ENCODE peak calls at places on chromosome 9, in nine cellular contexts. O is AG04450, Q is cardiac fibroblast, R is adrenal gland, P is A549, Y is neural crest cell, W is GM06990, F is fibroblast of pulmonary artery, X is AG09309. H is an unnamed sample.

GRCh38 chr9:31677415-31677814 is 707.0 kb upstream of the ACO1 start:
- DNase-seq in F (no peak), R (no peak), O (no peak), W (no peak), X (no peak), Q (no peak), P (no peak), Y (no peak), H (no peak)

GRCh38 chr9:32550046-32550608 is 2.0 kb upstream of the SMIM27 start:
- DNase-seq in R (no peak), O (no peak), Q (peak), F (peak), Y (no peak), P (peak), X (no peak), W (no peak), H (no peak)

GRCh38 chr9:127877566-127877998 is at the start of gene AK1:
- DNase-seq in R (peak), F (peak), Y (peak), P (no peak), X (no peak), O (no peak), Q (peak), W (no peak), H (no peak)

GRCh38 chr9:114190563-114190905 is 35.2 kb downstream of the COL27A1 start:
- DNase-seq in X (no peak), Y (no peak), F (no peak), W (no peak), Q (no peak), O (no peak), R (no peak), P (no peak), H (no peak)

GRCh38 chr9:116451500-116451899 is 235.6 kb upstream of the TRIM32 start:
- DNase-seq in P (no peak), R (no peak), Q (no peak), W (no peak), X (no peak), O (no peak), Y (no peak), F (no peak), H (no peak)

GRCh38 chr9:114400219-114400618 is 12.4 kb upstream of the AKNA start:
- DNase-seq in P (no peak), Q (no peak), W (no peak), X (no peak), Y (no peak), O (no peak), F (no peak), R (no peak), H (no peak)

GRCh38 chr9:36402536-36402935 is 2.5 kb upstream of the RNF38 start:
- DNase-seq in F (no peak), Q (no peak), Y (no peak), X (no peak), W (no peak), O (no peak), R (no peak), P (no peak), H (no peak)

GRCh38 chr9:98774746-98775145 is 21.6 kb downstream of the ANKS6 start:
- DNase-seq in P (peak), R (no peak), X (no peak), F (no peak), W (no peak), O (no peak), Y (no peak), Q (peak), H (no peak)

GRCh38 chr9:114156658-114157421 is 1.5 kb downstream of the COL27A1 start:
- DNase-seq in Y (peak), F (peak), Q (peak), R (peak), O (peak), X (peak), W (no peak), P (peak), H (peak)

GRCh38 chr9:138022121-138022741 is 144.6 kb downstream of the CACNA1B start:
- DNase-seq in X (no peak), Q (no peak), W (no peak), Y (no peak), F (peak), O (no peak), R (peak), P (peak), H (no peak)

GRCh38 chr9:127178646-127179632 is 56.5 kb upstream of the ANGPTL2 start:
- DNase-seq in P (no peak), Q (no peak), Y (no peak), F (no peak), O (no peak), R (peak), X (no peak), W (no peak), H (peak)

GRCh38 chr9:14395300-14396082 is 81.5 kb upstream of the NFIB start:
- DNase-seq in R (peak), X (no peak), W (no peak), P (no peak), F (no peak), Q (no peak), O (no peak), Y (no peak), H (no peak)

GRCh38 chr9:2299156-2299842 is 284.2 kb downstream of the SMARCA2 start:
- DNase-seq in X (no peak), W (no peak), Q (no peak), O (no peak), F (no peak), Y (no peak), P (no peak), R (no peak), H (no peak)

GRCh38 chr9:128718047-128718446 is 5.9 kb downstream of the ZDHHC12 start:
- DNase-seq in Y (no peak), X (no peak), O (no peak), W (no peak), Q (no peak), P (no peak), R (no peak), F (no peak), H (no peak)

GRCh38 chr9:120985759-120986353 is 59.3 kb upstream of the TRAF1 start:
- DNase-seq in W (no peak), O (peak), F (peak), Q (peak), R (no peak), X (peak), Y (no peak), P (peak), H (no peak)

GRCh38 chr9:70407081-70407503 is 7.4 kb downstream of the KLF9 start:
- DNase-seq in R (no peak), O (peak), F (peak), X (peak), W (no peak), P (peak), Q (peak), Y (no peak), H (no peak)

GRCh38 chr9:110030632-110031031 is 177.3 kb downstream of the C9orf152 start:
- DNase-seq in W (no peak), Y (no peak), Q (peak), R (no peak), P (peak), X (no peak), F (peak), O (no peak), H (no peak)

GRCh38 chr9:120845255-120845654 is 2.5 kb upstream of the PSMD5 start:
- DNase-seq in W (no peak), F (no peak), Y (no peak), O (no peak), R (no peak), P (no peak), Q (no peak), X (no peak), H (no peak)

GRCh38 chr9:136013116-136013515 is 51.9 kb upstream of the UBAC1 start:
- DNase-seq in R (no peak), X (no peak), F (no peak), P (no peak), O (no peak), W (no peak), Q (no peak), Y (no peak), H (no peak)

GRCh38 chr9:69380301-69380700 is 55.3 kb downstream of the ENTREP1 start:
- DNase-seq in X (no peak), Y (no peak), P (no peak), F (no peak), W (no peak), Q (no peak), O (no peak), R (no peak), H (no peak)

GRCh38 chr9:71748280-71748743 is 20.0 kb downstream of the CEMIP2 start:
- DNase-seq in X (peak), R (no peak), Y (no peak), P (no peak), Q (peak), F (peak), W (no peak), O (no peak), H (no peak)

GRCh38 chr9:33737811-33738606 is 57.4 kb upstream of the PRSS3 start:
- DNase-seq in R (peak), P (peak), Y (peak), O (peak), F (peak), W (no peak), Q (peak), X (peak), H (no peak)

GRCh38 chr9:12723409-12724028 is 30.3 kb downstream of the TYRP1 start:
- DNase-seq in W (no peak), Y (no peak), O (no peak), X (no peak), F (peak), Q (peak), P (peak), R (no peak), H (no peak)

GRCh38 chr9:103167530-103167929 is 172.4 kb downstream of the CYLC2 start:
- DNase-seq in X (no peak), O (no peak), Y (no peak), R (no peak), W (no peak), Q (no peak), P (no peak), F (no peak), H (no peak)

GRCh38 chr9:77019010-77019809 is at the start of gene FOXB2:
- DNase-seq in R (no peak), W (no peak), Q (no peak), X (no peak), P (no peak), Y (peak), O (no peak), F (no peak), H (no peak)

GRCh38 chr9:87280421-87280820 is 217.2 kb upstream of the DAPK1 start:
- DNase-seq in Y (no peak), F (peak), Q (peak), R (no peak), X (peak), P (no peak), O (peak), W (no peak), H (no peak)

GRCh38 chr9:137407590-137408300 is 15.2 kb downstream of the EXD3 start:
- DNase-seq in R (peak), O (no peak), X (no peak), Y (no peak), W (no peak), P (no peak), F (no peak), Q (peak), H (no peak)

GRCh38 chr9:28946648-28947047 is 1373.4 kb upstream of the C9orf72 start:
- DNase-seq in R (no peak), F (no peak), X (no peak), P (no peak), Y (no peak), Q (no peak), W (no peak), O (no peak), H (no peak)

GRCh38 chr9:27340876-27341540 is 44.1 kb upstream of the EQTN start:
- DNase-seq in Q (no peak), Y (peak), R (no peak), W (no peak), P (no peak), X (no peak), O (no peak), F (no peak), H (no peak)

GRCh38 chr9:20703146-20703545 is 19.1 kb downstream of the FOCAD start:
- DNase-seq in W (no peak), Y (no peak), O (no peak), Q (no peak), X (no peak), F (no peak), P (no peak), R (no peak), H (no peak)

GRCh38 chr9:32487981-32488380 is 38.0 kb downstream of the RIGI start:
- DNase-seq in Q (peak), P (no peak), X (no peak), F (peak), O (peak), R (no peak), W (no peak), Y (no peak), H (no peak)

GRCh38 chr9:32434892-32435291 is 50.4 kb downstream of the ACO1 start:
- DNase-seq in O (no peak), W (no peak), Q (no peak), F (no peak), Y (no peak), R (no peak), P (no peak), X (no peak), H (no peak)

GRCh38 chr9:95552814-95553546 is 36.2 kb upstream of the PTCH1 start:
- DNase-seq in X (no peak), W (no peak), P (no peak), O (no peak), Q (peak), Y (no peak), R (peak), F (peak), H (peak)

GRCh38 chr9:131395027-131395744 is 1.3 kb downstream of the PRRC2B start:
- DNase-seq in R (no peak), Q (no peak), F (no peak), Y (no peak), W (peak), O (no peak), P (no peak), X (no peak), H (no peak)

GRCh38 chr9:131394464-131395026 is 659 bp downstream of the PRRC2B start:
- DNase-seq in X (no peak), O (no peak), P (no peak), R (no peak), W (peak), Q (peak), Y (no peak), F (peak), H (no peak)

GRCh38 chr9:131395745-131396479 is 2.0 kb downstream of the PRRC2B start:
- DNase-seq in W (no peak), P (no peak), F (no peak), Y (no peak), Q (peak), R (no peak), X (no peak), O (no peak), H (no peak)

GRCh38 chr9:131391504-131391903 is 2.4 kb upstream of the PRRC2B start:
- DNase-seq in X (no peak), Q (no peak), R (no peak), W (no peak), F (no peak), P (no peak), Y (no peak), O (no peak), H (no peak)

GRCh38 chr9:131393622-131394463 is at the start of gene PRRC2B:
- DNase-seq in P (peak), X (no peak), O (no peak), W (peak), Q (peak), R (peak), F (peak), Y (peak), H (peak)
- TF ChIP-seq CTCF in P (peak), X (peak), O (peak), W (no peak), Q (peak), R (no peak), F (no peak), Y (peak), H (no peak)

GRCh38 chr9:90642570-90643539 is at the start of gene DIRAS2:
- DNase-seq in X (peak), O (peak), R (peak), Q (peak), P (peak), W (peak), Y (peak), F (peak), H (no peak)
- TF ChIP-seq CTCF in X (peak), O (peak), R (no peak), Q (peak), P (peak), W (peak), Y (peak), F (peak), H (no peak)

GRCh38 chr9:105244996-105245719 is 707 bp downstream of the SLC44A1 start:
- DNase-seq in P (peak), Q (peak), F (peak), W (peak), Y (peak), O (no peak), R (peak), X (no peak), H (no peak)
- TF ChIP-seq CTCF in P (peak), Q (no peak), F (no peak), W (peak), Y (no peak), O (no peak), R (no peak), X (peak), H (no peak)

DNA sequence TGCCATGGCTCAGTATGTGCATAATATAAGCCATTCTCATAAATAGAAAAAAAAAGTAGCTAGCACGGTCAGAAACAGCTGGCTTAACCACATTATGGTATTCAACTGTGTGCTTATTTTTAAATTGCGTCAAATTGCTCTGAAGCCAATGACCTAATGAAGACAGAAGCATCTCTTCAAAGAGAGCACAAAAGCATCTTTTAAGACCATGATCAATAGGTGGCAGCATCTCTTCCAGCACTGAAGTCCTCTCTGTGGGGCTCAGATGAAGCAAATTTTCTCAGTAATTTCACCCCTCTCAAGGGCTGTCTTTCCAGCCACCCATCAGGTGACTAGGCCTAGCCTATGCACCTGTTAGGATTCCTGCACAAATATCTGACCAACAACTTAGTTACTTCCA is 251.4 kb downstream of the GLIS3 start:
- DNase-seq in Q (peak), P (peak), F (peak), Y (no peak), X (peak), R (no peak), O (peak), W (no peak), H (no peak)
- TF ChIP-seq CTCF in Q (peak), P (peak), F (peak), Y (peak), X (peak), R (no peak), O (peak), W (peak), H (no peak)

GRCh38 chr9:7536310-7536939 is 263.2 kb downstream of the DMAC1 start:
- DNase-seq in W (peak), Q (peak), O (peak), Y (peak), P (peak), R (peak), X (peak), F (peak), H (no peak)
- TF ChIP-seq CTCF in W (peak), Q (peak), O (peak), Y (peak), P (peak), R (peak), X (peak), F (peak), H (no peak)

DNA sequence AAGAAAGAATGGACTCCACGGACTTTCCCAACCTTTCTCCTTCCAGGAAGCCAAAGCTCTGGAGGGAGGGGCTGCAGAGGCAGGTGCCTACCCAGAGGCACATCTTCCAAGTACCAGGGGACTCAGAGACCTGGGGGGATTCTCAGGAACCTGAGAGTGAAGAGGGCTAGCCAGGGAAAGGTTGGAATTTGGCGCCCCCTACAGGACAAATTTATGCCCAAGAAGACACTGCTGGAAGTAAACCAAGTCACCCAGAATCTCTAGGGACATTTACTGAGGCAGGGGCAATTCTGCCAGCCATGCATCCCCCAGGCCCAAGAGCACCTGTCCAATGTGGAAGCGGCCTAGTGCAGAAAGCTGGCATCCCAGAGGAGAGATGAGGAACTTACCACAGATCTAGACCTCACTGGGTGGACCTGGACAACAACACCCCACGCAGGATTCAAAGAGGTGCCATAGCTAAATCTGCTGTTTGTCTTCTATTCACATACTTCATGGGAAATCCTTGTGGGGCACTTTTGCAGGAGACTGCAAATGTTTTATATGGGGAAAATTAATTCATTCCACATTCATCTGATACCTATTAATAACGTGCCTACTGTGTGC is 25.9 kb upstream of the IDNK start:
- DNase-seq in W (peak), O (no peak), F (peak), R (peak), X (no peak), Y (peak), Q (peak), P (peak), H (peak)
- TF ChIP-seq CTCF in W (peak), O (peak), F (peak), R (peak), X (peak), Y (peak), Q (peak), P (peak), H (peak)

DNA sequence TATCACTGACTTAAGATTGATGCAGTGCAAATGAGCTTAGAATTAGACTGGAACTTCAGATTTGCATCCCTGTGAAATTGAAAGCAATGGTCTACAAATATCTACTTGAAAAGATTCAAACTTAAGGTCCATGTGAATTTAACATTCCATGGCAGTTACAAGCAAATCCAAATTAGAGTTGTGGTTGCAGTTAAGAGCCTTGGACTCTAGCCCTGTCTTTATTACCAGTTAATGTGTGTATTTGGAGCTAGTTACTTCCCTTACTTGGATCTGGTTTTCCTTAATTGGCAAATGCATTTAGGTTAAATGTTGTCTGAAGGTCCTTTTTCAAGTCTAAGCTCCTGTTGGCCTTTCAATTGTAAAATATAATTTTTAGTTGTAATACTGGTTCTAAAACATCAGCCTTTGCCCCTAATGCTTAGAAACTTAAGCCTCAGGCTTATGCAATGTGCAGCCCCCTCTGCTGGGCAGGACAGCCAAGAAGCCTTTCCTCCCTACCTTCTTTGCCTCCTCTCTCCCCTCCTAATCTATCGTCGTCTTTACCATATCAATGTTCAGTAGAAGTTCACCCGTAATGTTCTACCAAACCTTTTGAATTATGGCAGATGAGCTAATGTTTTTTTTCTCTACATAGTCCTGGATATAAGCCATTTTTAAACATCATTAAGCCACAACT is 59.5 kb downstream of the ERMP1 start:
- DNase-seq in P (no peak), O (no peak), Y (no peak), F (no peak), X (peak), W (no peak), R (no peak), Q (no peak), H (no peak)
- TF ChIP-seq CTCF in P (peak), O (peak), Y (no peak), F (peak), X (no peak), W (no peak), R (no peak), Q (peak), H (no peak)

DNA sequence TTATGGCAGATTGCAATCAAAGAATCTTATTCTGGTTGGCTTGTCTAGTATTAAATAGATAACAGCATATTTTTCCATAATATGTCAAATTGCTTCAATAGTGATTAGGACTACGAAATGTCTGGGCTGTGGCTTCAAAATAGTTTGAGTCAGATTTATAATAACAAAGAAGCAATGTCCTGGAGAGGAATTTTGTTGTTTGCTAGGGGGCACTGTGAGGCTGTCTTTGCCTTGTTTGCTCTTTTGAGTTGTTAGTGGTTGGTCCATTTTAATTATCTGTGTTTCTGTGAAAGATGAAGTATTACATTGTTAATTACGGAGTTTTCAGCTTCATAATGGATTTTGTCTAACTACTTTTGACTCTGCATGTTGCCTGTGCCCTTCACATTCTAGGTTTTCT is 713.6 kb downstream of the TLE4 start:
- DNase-seq in O (no peak), Q (peak), Y (no peak), W (no peak), P (no peak), F (peak), R (no peak), X (no peak), H (no peak)
- TF ChIP-seq CTCF in O (peak), Q (peak), Y (peak), W (no peak), P (peak), F (peak), R (no peak), X (peak), H (no peak)

GRCh38 chr9:38641985-38642864 is 21.8 kb upstream of the ANKRD18A start:
- DNase-seq in W (no peak), F (peak), R (no peak), O (peak), X (no peak), Q (peak), P (peak), Y (peak), H (no peak)
- TF ChIP-seq CTCF in W (peak), F (peak), R (no peak), O (peak), X (peak), Q (peak), P (peak), Y (peak), H (no peak)

H was measured in omental fat pad.